ENCODE peak calls at places on chromosome 11, in seven cellular contexts. E is GM23338, S is stomach, M is HepG2, I is vagina, Y is sigmoid colon, Z is endothelial cell of umbilical vein. V is an unnamed sample. For H3K4me1, the result is how much of the 10 kb centered on the place peaks cover.

GRCh38 chr11:10032991-10033390 is 261.0 kb downstream of the SBF2 start:
- DNase-seq in E (no peak), S (no peak), M (no peak), I (no peak), Y (no peak), Z (no peak), V (no peak)

GRCh38 chr11:489610-490185 is 17.3 kb downstream of the RNH1 start:
- DNase-seq in E (no peak), S (no peak), M (no peak), I (no peak), Y (no peak), Z (no peak), V (no peak)

GRCh38 chr11:84720706-84721402 is 906.3 kb downstream of the DLG2 start:
- DNase-seq in E (peak), S (no peak), M (no peak), I (no peak), Y (peak), Z (no peak), V (peak)

GRCh38 chr11:33182246-33182878 is 21.1 kb upstream of the CSTF3 start:
- DNase-seq in E (no peak), S (peak), M (peak), I (no peak), Y (no peak), Z (peak), V (peak)

GRCh38 chr11:118098996-118099837 is 12.5 kb upstream of the SMIM35 start:
- DNase-seq in E (peak), S (no peak), M (no peak), I (no peak), Y (peak), Z (no peak), V (no peak)

GRCh38 chr11:43517518-43517917 is 158.8 kb downstream of the TTC17 start:
- DNase-seq in E (no peak), S (no peak), M (no peak), I (no peak), Y (no peak), Z (no peak), V (no peak)

GRCh38 chr11:68643576-68643975 is 40.8 kb upstream of the GAL start:
- DNase-seq in E (no peak), S (no peak), M (no peak), I (no peak), Y (no peak), Z (no peak), V (no peak)

GRCh38 chr11:19072464-19072863 is 11.9 kb upstream of the MRGPRX2 start:
- DNase-seq in E (no peak), S (peak), M (no peak), I (no peak), Y (no peak), Z (no peak), V (peak)

GRCh38 chr11:128415539-128415938 is 171.8 kb downstream of the ETS1 start:
- DNase-seq in E (no peak), S (no peak), M (no peak), I (no peak), Y (no peak), Z (peak), V (no peak)

GRCh38 chr11:2725367-2726300 is 25.8 kb upstream of the KCNQ1OT1 start:
- DNase-seq in E (no peak), S (no peak), M (peak), I (no peak), Y (peak), Z (no peak), V (no peak)

GRCh38 chr11:6654281-6655019 is 1.2 kb downstream of the DCHS1 start:
- DNase-seq in E (no peak), S (no peak), M (peak), I (no peak), Y (peak), Z (no peak), V (no peak)

GRCh38 chr11:60528934-60529333 is 13.7 kb downstream of the MS4A13 start:
- DNase-seq in E (no peak), S (no peak), M (no peak), I (no peak), Y (no peak), Z (no peak), V (no peak)

GRCh38 chr11:76918941-76919386 is 58.2 kb downstream of the ACER3 start:
- DNase-seq in E (peak), S (no peak), M (peak), I (no peak), Y (no peak), Z (peak), V (peak)

GRCh38 chr11:10293423-10294288 is at the start of gene SBF2:
- DNase-seq in E (peak), S (peak), M (peak), I (no peak), Y (peak), Z (peak), V (peak)

GRCh38 chr11:116697011-116697410 is 75.8 kb downstream of the BUD13 start:
- DNase-seq in E (no peak), S (no peak), M (no peak), I (no peak), Y (no peak), Z (no peak), V (no peak)

GRCh38 chr11:45347343-45347742 is 61.2 kb upstream of the SYT13 start:
- DNase-seq in E (no peak), S (no peak), M (no peak), I (no peak), Y (no peak), Z (no peak), V (no peak)

GRCh38 chr11:115701284-115701875 is 197.2 kb upstream of the CADM1 start:
- DNase-seq in E (no peak), S (no peak), M (no peak), I (no peak), Y (peak), Z (no peak), V (no peak)

GRCh38 chr11:127524618-127525017 is 524.0 kb upstream of the KIRREL3 start:
- DNase-seq in E (no peak), S (no peak), M (no peak), I (no peak), Y (no peak), Z (no peak), V (no peak)

GRCh38 chr11:120316880-120317688 is 8.0 kb upstream of the TLCD5 start:
- DNase-seq in E (peak), S (peak), M (no peak), I (no peak), Y (peak), Z (no peak), V (peak)

GRCh38 chr11:34354782-34355181 is 3.0 kb downstream of the ABTB2 start:
- DNase-seq in E (no peak), S (no peak), M (no peak), I (no peak), Y (no peak), Z (no peak), V (no peak)

GRCh38 chr11:117394221-117394925 is 66.7 kb downstream of the CEP164 start:
- DNase-seq in E (no peak), S (no peak), M (no peak), I (no peak), Y (peak), Z (no peak), V (no peak)

GRCh38 chr11:92979176-92979575 is 9.7 kb downstream of the MTNR1B start:
- DNase-seq in E (no peak), S (no peak), M (no peak), I (no peak), Y (no peak), Z (no peak), V (no peak)
- TF ChIP-seq POLR2AphosphoS5 in E (no peak), S (no peak), M (no peak), I (no peak), Y (no peak), Z (no peak), V (no peak)

DNA sequence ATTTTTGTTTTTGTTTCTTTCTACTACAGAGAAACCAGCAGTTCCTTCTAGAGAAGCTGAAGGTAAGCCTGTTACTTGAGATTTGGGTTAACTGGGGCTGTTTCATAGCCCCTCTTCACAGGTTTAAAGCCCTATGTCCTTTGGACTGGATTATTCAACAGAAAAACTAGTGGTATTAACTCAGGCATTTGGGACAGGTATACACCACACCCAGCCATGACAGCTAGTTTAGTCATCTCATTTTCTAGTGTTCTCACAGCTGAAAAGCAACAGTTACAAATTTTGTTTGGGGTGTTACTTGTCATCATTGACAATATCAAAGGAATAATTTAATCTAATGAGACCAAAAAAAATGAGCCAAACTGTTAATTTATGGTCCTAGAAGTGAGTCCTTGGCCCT is 14.0 kb downstream of the LAYN start:
- DNase-seq in E (no peak), S (no peak), M (no peak), I (no peak), Y (no peak), Z (no peak), V (no peak)
- H3K4me3 ChIP-seq in E (no peak), S (no peak), M (no peak), I (no peak), Y (no peak), Z (no peak), V (no peak)

GRCh38 chr11:123483465-123483864 is 53.4 kb downstream of the GRAMD1B start:
- DNase-seq in E (no peak), S (no peak), M (no peak), I (no peak), Y (no peak), Z (no peak), V (no peak)
- H3K4me1 ChIP-seq in E (under half), S (under half), M (under half), I (under half), Y (under half), Z (under half), V (under half)

GRCh38 chr11:71554996-71555395 is 6.8 kb downstream of the KRTAP5-9 start:
- DNase-seq in E (no peak), S (no peak), M (no peak), I (no peak), Y (no peak), Z (no peak), V (no peak)
- TF ChIP-seq POLR2AphosphoS5 in E (no peak), S (no peak), M (no peak), I (no peak), Y (no peak), Z (no peak), V (no peak)

GRCh38 chr11:14202263-14203173 is 156.5 kb downstream of the RRAS2 start:
- DNase-seq in E (no peak), S (no peak), M (no peak), I (no peak), Y (no peak), Z (no peak), V (no peak)
- H3K4me3 ChIP-seq in E (no peak), S (no peak), M (no peak), I (no peak), Y (no peak), Z (no peak), V (no peak)

DNA sequence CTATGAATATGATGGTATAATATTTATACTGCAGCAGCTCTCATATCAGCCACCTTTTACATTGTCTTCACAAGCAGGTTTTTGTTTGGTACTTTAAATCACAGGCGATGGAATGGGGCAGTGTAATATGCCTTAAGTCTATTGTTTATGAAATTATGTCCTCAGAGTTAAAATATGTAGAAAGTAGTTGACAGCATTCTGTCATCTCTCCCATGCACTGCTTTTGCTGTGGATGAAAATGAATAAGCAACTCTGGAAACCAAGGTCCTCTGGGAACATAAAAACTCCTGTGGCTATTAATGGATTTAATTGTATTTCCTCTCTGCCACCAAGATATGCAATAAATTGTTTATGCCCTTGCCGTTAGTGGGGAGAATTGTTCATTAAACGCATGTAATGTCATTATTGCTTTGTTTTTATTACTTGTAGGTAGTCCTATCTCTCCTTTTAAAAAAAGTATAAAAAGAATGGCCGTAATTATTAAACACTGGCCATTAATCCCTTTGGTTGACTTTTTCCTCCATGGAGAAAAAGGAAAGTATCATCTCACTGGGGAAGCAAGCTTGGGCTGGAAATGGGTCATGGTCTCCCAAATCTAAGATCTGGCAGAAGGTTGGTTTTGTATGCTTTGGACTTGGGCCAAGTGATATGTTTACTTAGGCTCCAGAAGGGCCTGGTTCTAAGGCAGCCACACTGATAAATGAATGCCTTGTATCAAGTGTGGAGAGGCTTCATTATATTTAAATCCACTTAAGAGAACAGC is 13.0 kb downstream of the PACS1 start:
- DNase-seq in E (no peak), S (no peak), M (peak), I (no peak), Y (no peak), Z (peak), V (no peak)
- H3K4me1 ChIP-seq in E (under half), S (half or more), M (half or more), I (half or more), Y (under half), Z (under half), V (under half)

DNA sequence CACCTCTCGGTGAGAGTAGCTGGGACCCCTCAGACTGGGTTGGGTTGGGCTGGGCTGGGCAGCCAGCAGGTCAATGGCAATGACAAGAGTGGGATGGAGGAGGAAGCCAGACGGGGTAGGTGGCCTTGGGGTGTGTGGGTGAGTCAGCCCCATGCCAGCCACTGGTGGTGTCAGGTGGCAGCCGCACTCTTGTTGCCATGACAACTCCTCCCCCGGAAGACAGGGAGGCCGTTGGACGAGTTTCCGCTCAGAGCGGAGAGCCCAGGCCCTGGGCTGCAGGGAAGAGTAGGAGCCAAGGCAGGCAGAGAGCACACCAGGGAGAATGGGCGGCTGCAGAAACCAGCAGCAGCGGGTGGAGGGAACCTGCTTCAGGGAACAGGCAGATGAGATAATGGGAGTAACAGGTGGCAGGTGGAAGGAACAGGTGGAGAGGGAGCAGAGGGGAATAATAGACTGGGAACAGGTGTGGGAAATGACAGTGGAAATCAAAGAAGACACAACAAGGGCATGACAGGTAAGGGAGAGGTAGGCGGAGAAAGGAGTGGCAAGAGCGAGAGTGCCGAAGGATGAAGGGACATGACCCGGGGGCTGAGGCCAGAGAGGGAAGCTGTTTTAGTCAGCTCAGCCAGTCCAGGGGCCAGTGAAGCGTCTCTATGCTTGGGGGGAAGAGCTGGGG is 8.7 kb downstream of the SPTBN2 start:
- DNase-seq in E (peak), S (peak), M (peak), I (no peak), Y (no peak), Z (peak), V (peak)
- TF ChIP-seq POLR2AphosphoS5 in E (no peak), S (peak), M (no peak), I (no peak), Y (no peak), Z (no peak), V (peak)

V was measured in transverse colon.